ENCODE peak calls at places on chromosomes 2 and 18, in six cellular contexts. C is left ventricle myocardium inferior, K is heart right ventricle, B is cardiac fibroblast, T is prostate gland, O is A549. M is an unnamed sample.

GRCh38 chr2:165240927-165241326 is 1.7 kb downstream of the SCN2A start:
- DNase-seq in K (no peak), C (no peak), T (no peak), B (no peak), O (no peak), M (no peak)

GRCh38 chr2:17821535-17822451 is 5.5 kb downstream of the MSGN1 start:
- DNase-seq in K (no peak), C (no peak), T (no peak), B (no peak), O (no peak), M (no peak)

GRCh38 chr2:10704034-10704594 is 14.3 kb upstream of the NOL10 start:
- DNase-seq in T (no peak), C (no peak), K (no peak), B (no peak), O (no peak), M (no peak)

GRCh38 chr2:95311821-95312542 is 14.8 kb downstream of the KCNIP3 start:
- DNase-seq in O (no peak), K (no peak), C (no peak), B (no peak), T (no peak), M (no peak)

GRCh38 chr18:741931-742512 is 29.6 kb upstream of the ENOSF1 start:
- DNase-seq in B (peak), O (peak), C (no peak), K (no peak), T (no peak), M (no peak)

GRCh38 chr18:8522756-8523155 is 86.5 kb upstream of the RAB12 start:
- DNase-seq in K (no peak), O (no peak), B (no peak), T (no peak), C (no peak), M (no peak)

GRCh38 chr2:211455225-211455841 is 898.9 kb downstream of the CPS1 start:
- DNase-seq in B (peak), C (no peak), O (peak), K (no peak), T (no peak), M (no peak)

GRCh38 chr2:42105330-42106256 is 57.8 kb downstream of the PKDCC start:
- DNase-seq in C (peak), B (peak), T (no peak), K (no peak), O (no peak), M (peak)

GRCh38 chr2:157800838-157801495 is 75.2 kb downstream of the ACVR1 start:
- DNase-seq in K (no peak), O (no peak), B (no peak), C (no peak), T (no peak), M (no peak)

GRCh38 chr2:55236992-55237543 is 4.6 kb downstream of the RPS27A start:
- DNase-seq in O (no peak), K (no peak), T (no peak), B (no peak), C (no peak), M (no peak)

GRCh38 chr2:67399144-67399543 is 2.0 kb downstream of the ETAA1 start:
- DNase-seq in C (no peak), O (peak), B (no peak), K (no peak), T (no peak), M (no peak)

GRCh38 chr18:72991379-72991778 is 123.6 kb upstream of the NETO1 start:
- DNase-seq in C (no peak), B (no peak), T (no peak), O (no peak), K (no peak), M (no peak)

GRCh38 chr2:196113061-196113974 is 44.7 kb upstream of the DNAH7 start:
- DNase-seq in O (no peak), K (no peak), C (no peak), T (no peak), B (peak), M (no peak)

GRCh38 chr2:241598487-241598886 is 38.5 kb downstream of the THAP4 start:
- DNase-seq in O (peak), B (no peak), K (no peak), T (no peak), C (no peak), M (no peak)

GRCh38 chr18:78733762-78734613 is 245.6 kb upstream of the SALL3 start:
- DNase-seq in T (no peak), B (no peak), O (no peak), C (no peak), K (no peak), M (no peak)

GRCh38 chr18:58761970-58762780 is 90.9 kb downstream of the MALT1 start:
- DNase-seq in T (no peak), K (no peak), C (no peak), O (no peak), B (no peak), M (no peak)

GRCh38 chr2:201383156-201383555 is 26.0 kb upstream of the FLACC1 start:
- DNase-seq in K (no peak), T (no peak), O (no peak), B (no peak), C (no peak), M (no peak)

DNA sequence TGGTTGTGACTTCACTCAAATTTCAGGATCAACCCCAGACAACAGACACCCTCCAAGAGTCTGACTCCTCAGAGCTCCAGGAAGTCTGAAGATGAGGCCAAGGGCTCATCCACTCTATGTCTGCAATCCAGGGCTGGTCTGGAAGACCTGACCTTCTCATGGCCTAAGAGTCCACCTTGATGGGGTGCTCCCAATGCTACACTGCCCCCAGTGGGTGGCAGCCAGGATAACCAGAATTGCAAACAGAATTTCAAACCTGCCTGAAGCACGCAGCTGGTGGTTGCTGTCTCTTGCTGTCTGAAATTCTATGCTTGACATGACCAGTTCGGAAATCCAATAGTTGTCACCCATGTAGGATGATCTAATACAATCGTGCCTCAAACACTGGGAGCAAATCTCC is 96.0 kb downstream of the UXS1 start:
- DNase-seq in K (no peak), T (no peak), O (peak), B (peak), C (no peak), M (no peak)
- TF ChIP-seq CTCF in K (peak), T (no peak), O (no peak), B (peak), C (peak), M (no peak)

GRCh38 chr2:71995067-71995665 is 152.5 kb downstream of the CYP26B1 start:
- DNase-seq in B (peak), K (no peak), O (peak), T (no peak), C (no peak), M (no peak)
- TF ChIP-seq CTCF in B (peak), K (peak), O (peak), T (no peak), C (peak), M (no peak)

DNA sequence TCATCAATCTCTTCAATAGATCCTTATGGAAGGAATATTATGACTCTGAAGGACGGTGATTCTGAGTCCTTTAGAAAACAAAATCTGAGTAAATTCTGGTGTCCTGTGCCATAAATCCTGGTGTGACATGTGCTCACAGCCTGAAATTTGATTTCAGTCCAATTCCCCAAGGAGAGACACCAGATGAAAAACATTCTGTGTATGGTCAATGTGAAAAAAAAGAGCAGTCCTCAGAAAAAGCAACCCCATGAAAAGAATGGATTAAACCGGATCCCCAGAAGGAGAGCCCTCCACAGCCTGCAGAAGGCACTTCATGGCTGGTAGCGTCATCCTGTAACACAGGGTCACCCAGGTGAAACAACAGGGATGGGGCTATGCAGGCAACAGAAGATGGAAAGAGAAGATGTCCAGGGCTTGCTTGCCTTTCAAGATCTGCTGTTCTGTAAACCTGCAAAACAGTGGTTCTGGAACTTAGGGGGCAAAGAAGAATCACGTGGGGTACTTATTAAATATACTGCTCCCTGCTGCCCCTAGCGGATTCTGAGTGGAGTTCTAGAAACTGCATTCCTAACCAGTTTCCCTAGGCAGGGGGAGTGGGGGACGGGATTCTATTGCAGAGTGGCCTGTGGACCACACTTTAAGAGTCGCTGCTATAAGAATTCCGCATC is 118.8 kb upstream of the ARL5A start:
- DNase-seq in B (peak), K (no peak), C (no peak), T (peak), O (peak), M (no peak)
- TF ChIP-seq CTCF in B (peak), K (peak), C (peak), T (no peak), O (peak), M (no peak)

DNA sequence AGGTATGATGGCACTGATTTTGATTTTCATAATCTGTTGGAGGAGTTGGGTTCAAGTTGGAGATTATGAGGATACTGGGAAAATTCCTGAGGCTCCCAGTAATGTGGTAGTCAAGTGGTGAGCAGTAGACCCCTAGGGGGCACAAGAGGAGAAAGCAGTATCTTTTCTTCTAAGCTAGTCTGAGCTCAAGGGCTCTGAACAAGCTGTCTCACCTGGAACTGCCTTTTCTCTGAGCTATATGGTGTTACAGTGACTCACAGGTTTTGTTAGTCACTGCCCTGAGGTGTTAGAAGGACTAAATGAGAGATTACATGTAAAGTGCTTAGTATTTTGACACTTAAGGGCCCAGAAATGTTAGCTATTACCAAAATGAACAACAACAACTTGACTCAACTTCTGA is 42.2 kb downstream of the CD302 start:
- DNase-seq in K (no peak), B (peak), T (no peak), C (no peak), O (peak), M (no peak)
- TF ChIP-seq CTCF in K (peak), B (peak), T (no peak), C (peak), O (peak), M (no peak)

GRCh38 chr18:31830686-31831085 is 70.0 kb upstream of the SLC25A52 start:
- DNase-seq in C (no peak), O (no peak), B (no peak), T (no peak), K (no peak), M (no peak)
- TF ChIP-seq CTCF in C (no peak), O (no peak), B (no peak), T (no peak), K (no peak), M (no peak)

GRCh38 chr2:229641676-229642075 is 72.7 kb downstream of the DNER start:
- DNase-seq in T (no peak), O (no peak), K (no peak), B (no peak), C (no peak), M (no peak)
- TF ChIP-seq CTCF in T (no peak), O (no peak), K (no peak), B (peak), C (no peak), M (no peak)

DNA sequence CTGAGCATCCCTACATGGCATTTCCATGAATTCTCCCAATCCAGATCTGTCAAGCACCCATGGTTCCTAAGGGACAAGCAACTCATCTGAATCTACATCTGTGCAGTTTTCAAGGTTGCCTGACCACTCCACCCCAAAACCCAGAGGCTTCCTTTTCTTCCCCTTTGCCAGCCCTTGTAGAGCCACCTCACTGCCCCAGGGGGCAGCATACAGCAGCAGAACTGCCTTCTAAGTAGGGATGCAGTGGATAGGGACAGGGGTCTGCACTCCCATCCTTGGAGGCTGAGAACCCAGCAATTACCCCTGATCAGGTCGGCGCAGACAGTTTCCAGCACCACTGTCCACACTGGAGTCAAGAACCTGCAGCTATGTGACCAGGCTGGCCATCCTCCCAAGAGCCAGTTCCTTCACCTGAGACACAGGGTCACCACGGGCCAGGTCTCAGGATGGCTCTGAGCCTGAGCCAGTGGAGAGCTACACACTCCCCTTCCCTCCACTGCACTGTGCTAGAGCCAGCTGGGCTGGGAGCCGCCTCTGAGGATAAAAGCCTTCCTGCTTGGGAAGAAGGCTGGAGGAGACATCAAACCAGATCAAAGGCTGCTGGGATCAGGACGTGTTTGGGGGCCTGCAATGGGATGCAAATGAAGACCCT is 283.1 kb downstream of the CELF4 start:
- DNase-seq in C (no peak), T (no peak), K (no peak), O (peak), B (no peak), M (no peak)
- TF ChIP-seq CTCF in C (peak), T (no peak), K (peak), O (peak), B (no peak), M (no peak)

GRCh38 chr2:36322108-36322507 is 33.5 kb upstream of the CRIM1 start:
- DNase-seq in C (no peak), T (no peak), B (peak), K (no peak), O (peak), M (no peak)

DNA sequence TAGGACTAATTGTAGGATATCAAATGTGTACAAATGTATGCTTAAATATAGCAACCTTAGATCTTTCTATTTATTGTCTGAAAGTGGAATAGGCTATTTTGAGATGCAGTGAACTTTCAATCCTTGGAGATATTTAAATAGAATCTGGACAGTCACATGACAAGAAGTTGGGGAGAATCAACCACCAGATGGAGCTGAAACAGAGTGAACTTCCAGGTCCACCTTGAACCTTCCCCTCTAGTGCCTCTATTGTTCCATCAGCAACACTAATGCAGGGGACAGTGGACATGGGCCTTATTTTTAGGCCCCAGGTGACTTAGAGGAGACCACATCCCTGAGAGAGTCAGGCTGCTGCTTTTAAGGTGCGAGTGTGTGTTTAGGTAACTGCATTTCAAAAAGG is 37.0 kb upstream of the CRIM1 start:
- DNase-seq in T (no peak), B (peak), K (no peak), C (no peak), O (peak), M (no peak)
- TF ChIP-seq CTCF in T (no peak), B (peak), K (no peak), C (peak), O (peak), M (no peak)

GRCh38 chr2:45443012-45443411 is 168.1 kb downstream of the SRBD1 start:
- DNase-seq in C (no peak), B (no peak), K (no peak), O (no peak), T (no peak), M (no peak)
- TF ChIP-seq CTCF in C (no peak), B (no peak), K (no peak), O (no peak), T (no peak), M (no peak)

DNA sequence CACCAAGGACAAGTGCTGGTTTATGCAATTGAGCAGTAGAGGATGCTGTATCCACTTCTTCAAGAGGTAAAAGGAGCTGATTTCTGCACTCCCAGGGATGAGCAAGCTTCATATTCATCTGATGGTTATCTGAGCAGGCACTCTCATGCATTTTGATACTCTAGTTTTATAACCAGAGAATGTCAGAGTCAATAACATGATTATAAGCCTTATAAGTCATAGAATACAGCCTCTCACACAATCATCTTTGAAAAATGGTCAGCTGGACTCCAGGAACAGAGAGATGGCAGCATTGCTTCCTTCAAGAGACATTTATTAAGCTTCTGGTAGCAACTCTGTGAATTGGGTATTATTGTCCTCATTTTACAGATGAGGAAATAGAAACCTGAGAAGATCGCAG is 167.1 kb downstream of the SLC8A1 start:
- DNase-seq in B (peak), K (no peak), T (no peak), O (no peak), C (no peak), M (no peak)
- TF ChIP-seq CTCF in B (peak), K (peak), T (no peak), O (no peak), C (peak), M (no peak)